ENCODE peak calls at places on chromosomes 3 and 15, in nine cellular contexts. P is ELR; E is skeletal muscle cell; Q is cardiac muscle cell; Z is PC-3; U is activated CD4-positive, alpha-beta T cell treated with anti-CD3 and anti-CD28 coated beads, Interleukin-2, amount 10 ng/mL, durations not matched to agents 7 days and 5 days; V is stimulated activated CD4-positive, alpha-beta T cell treated with anti-CD3 and anti-CD28 coated beads, TNF-alpha, amount 100 ng/mL, for 48 hours; J is naive thymus-derived CD4-positive, alpha-beta T cell; X is ecto neural progenitor cell. D is an unnamed sample.

GRCh38 chr15:74529911-74530310 is 11.1 kb upstream of the ARID3B start:
- DNase-seq in P (peak), Q (peak), J (no peak), V (no peak), E (peak), U (no peak), X (no peak), Z (peak), D (no peak)

GRCh38 chr15:96041982-96042733 is 288.3 kb upstream of the NR2F2 start:
- DNase-seq in V (no peak), U (no peak), P (no peak), E (no peak), Z (no peak), X (no peak), Q (no peak), J (no peak), D (no peak)

GRCh38 chr15:101043911-101044624 is 124.9 kb downstream of the LRRK1 start:
- DNase-seq in U (no peak), Z (no peak), J (no peak), P (no peak), E (no peak), V (no peak), Q (no peak), X (peak), D (no peak)

GRCh38 chr3:146702237-146702636 is 97.1 kb upstream of the PLSCR5 start:
- DNase-seq in Q (no peak), J (no peak), U (no peak), P (no peak), V (no peak), Z (no peak), E (no peak), X (no peak), D (no peak)

GRCh38 chr15:73935547-73935946 is 9.3 kb downstream of the LOXL1 start:
- DNase-seq in P (no peak), V (no peak), U (no peak), Z (peak), X (no peak), Q (peak), J (no peak), E (no peak), D (no peak)

GRCh38 chr3:107404727-107405519 is 27.7 kb downstream of the CCDC54 start:
- DNase-seq in Q (peak), E (peak), V (no peak), P (peak), Z (no peak), J (no peak), X (no peak), U (no peak), D (peak)

GRCh38 chr3:1227111-1227510 is 134.3 kb downstream of the CNTN6 start:
- DNase-seq in J (no peak), Q (no peak), U (no peak), E (no peak), X (no peak), Z (no peak), P (no peak), V (no peak), D (no peak)

GRCh38 chr15:48861813-48862431 is 16.0 kb upstream of the EID1 start:
- DNase-seq in Z (peak), E (peak), P (peak), U (peak), Q (peak), J (peak), X (no peak), V (peak), D (peak)

GRCh38 chr3:189961525-189962161 is 159.1 kb downstream of the P3H2 start:
- DNase-seq in V (peak), J (peak), U (peak), X (peak), Q (peak), P (peak), Z (peak), E (no peak), D (peak)

GRCh38 chr3:87997298-87997697 is 61.5 kb downstream of the CGGBP1 start:
- DNase-seq in Z (peak), Q (no peak), J (no peak), V (peak), E (peak), P (peak), X (no peak), U (peak), D (no peak)

GRCh38 chr3:16060358-16060852 is 114.1 kb upstream of the GALNT15 start:
- DNase-seq in V (no peak), X (no peak), J (no peak), U (no peak), Z (peak), Q (peak), P (peak), E (peak), D (peak)

GRCh38 chr15:92869977-92870644 is 30.0 kb upstream of the CHD2 start:
- DNase-seq in X (no peak), U (no peak), V (no peak), E (no peak), Q (peak), Z (peak), J (no peak), P (no peak), D (no peak)

GRCh38 chr15:56919708-56920637 is 1.5 kb downstream of the TCF12 start:
- DNase-seq in E (no peak), Z (peak), X (peak), U (peak), P (peak), Q (peak), V (peak), J (peak), D (no peak)

GRCh38 chr3:102733811-102734574 is 299.2 kb downstream of the ZPLD1 start:
- DNase-seq in V (no peak), Q (no peak), E (no peak), P (peak), X (no peak), J (no peak), Z (peak), U (no peak), D (no peak)

GRCh38 chr15:25565470-25566264 is 126.8 kb upstream of the UBE3A start:
- DNase-seq in J (no peak), E (no peak), U (no peak), Z (no peak), P (no peak), X (no peak), V (no peak), Q (no peak), D (no peak)

GRCh38 chr3:64318001-64318400 is 92.7 kb upstream of the PRICKLE2 start:
- DNase-seq in J (no peak), E (no peak), U (no peak), X (no peak), P (no peak), V (no peak), Z (no peak), Q (peak), D (no peak)

GRCh38 chr15:73394782-73395181 is 26.0 kb upstream of the HCN4 start:
- DNase-seq in U (no peak), Z (no peak), E (no peak), V (no peak), P (no peak), X (no peak), J (no peak), Q (no peak), D (no peak)

GRCh38 chr3:10242182-10243065 is 5.8 kb upstream of the TATDN2 start:
- DNase-seq in V (peak), P (peak), X (no peak), U (peak), E (no peak), Z (no peak), J (peak), Q (peak), D (no peak)

GRCh38 chr3:118987466-118987865 is 47.2 kb downstream of the IGSF11 start:
- DNase-seq in U (no peak), E (no peak), Z (no peak), Q (peak), V (no peak), X (no peak), P (no peak), J (no peak), D (peak)

GRCh38 chr3:147360936-147361670 is 45.2 kb downstream of the ZIC4 start:
- DNase-seq in J (no peak), X (peak), U (no peak), P (peak), Z (no peak), E (no peak), Q (no peak), V (no peak), D (no peak)

GRCh38 chr3:123740391-123740822 is 143.7 kb downstream of the MYLK start:
- DNase-seq in P (no peak), X (no peak), J (no peak), V (no peak), E (no peak), Q (no peak), U (no peak), Z (no peak), D (no peak)

GRCh38 chr3:52446631-52447511 is 2.0 kb upstream of the SEMA3G start:
- DNase-seq in Q (peak), Z (peak), J (peak), E (no peak), U (peak), X (peak), P (peak), V (peak), D (peak)

GRCh38 chr15:38050988-38051387 is 116.5 kb downstream of the TMCO5A start:
- DNase-seq in V (no peak), Q (no peak), X (no peak), Z (no peak), E (no peak), U (no peak), J (no peak), P (no peak), D (no peak)

GRCh38 chr3:29083081-29083480 is 197.8 kb upstream of the RBMS3 start:
- DNase-seq in U (no peak), X (no peak), E (no peak), V (no peak), P (no peak), J (no peak), Z (peak), Q (no peak), D (no peak)

GRCh38 chr3:171162986-171163723 is 136.6 kb upstream of the SLC2A2 start:
- DNase-seq in U (peak), P (peak), V (no peak), Q (peak), X (no peak), J (peak), Z (peak), E (no peak), D (no peak)

D was measured in COLO829.